ENCODE peak calls at places on chromosomes 11 and 22, in seven cellular contexts. N is sigmoid colon, M is ovary, P is GM23338, U is right atrium auricular region, R is transverse colon, K is hepatocyte. Q is an unnamed sample. For H3K27me3, the result is how much of the 10 kb centered on the place peaks cover.

GRCh38 chr11:21511835-21512440 is 680.9 kb upstream of the ANO5 start:
- DNase-seq in N (no peak), M (no peak), P (peak), U (no peak), R (peak), K (peak), Q (peak)

GRCh38 chr22:29726512-29727247 is 6.9 kb downstream of the CABP7 start:
- DNase-seq in N (no peak), M (no peak), P (no peak), U (no peak), R (no peak), K (no peak), Q (no peak)

GRCh38 chr11:2927851-2928604 is 1.2 kb downstream of the PHLDA2 start:
- DNase-seq in N (no peak), M (no peak), P (no peak), U (no peak), R (peak), K (no peak), Q (no peak)

GRCh38 chr11:9905562-9905961 is 241.7 kb downstream of the SWAP70 start:
- DNase-seq in N (no peak), M (no peak), P (peak), U (no peak), R (no peak), K (no peak), Q (no peak)

GRCh38 chr11:45402049-45402630 is 116.0 kb upstream of the SYT13 start:
- DNase-seq in N (no peak), M (no peak), P (no peak), U (no peak), R (no peak), K (no peak), Q (no peak)

GRCh38 chr11:67468056-67468455 is 995 bp downstream of the TMEM134 start:
- DNase-seq in N (no peak), M (peak), P (no peak), U (no peak), R (peak), K (peak), Q (no peak)

GRCh38 chr11:76947790-76948189 is 86.4 kb upstream of the B3GNT6 start:
- DNase-seq in N (no peak), M (no peak), P (no peak), U (no peak), R (no peak), K (no peak), Q (no peak)

GRCh38 chr11:123184531-123184930 is 10.5 kb downstream of the CLMP start:
- DNase-seq in N (no peak), M (no peak), P (no peak), U (no peak), R (no peak), K (no peak), Q (no peak)

GRCh38 chr11:65127473-65128181 is 5.5 kb downstream of the MRPL49 start:
- DNase-seq in N (peak), M (no peak), P (no peak), U (no peak), R (no peak), K (no peak), Q (no peak)
- H3K27ac ChIP-seq in N (no peak), M (no peak), P (no peak), U (no peak), R (no peak), K (no peak), Q (no peak)

DNA sequence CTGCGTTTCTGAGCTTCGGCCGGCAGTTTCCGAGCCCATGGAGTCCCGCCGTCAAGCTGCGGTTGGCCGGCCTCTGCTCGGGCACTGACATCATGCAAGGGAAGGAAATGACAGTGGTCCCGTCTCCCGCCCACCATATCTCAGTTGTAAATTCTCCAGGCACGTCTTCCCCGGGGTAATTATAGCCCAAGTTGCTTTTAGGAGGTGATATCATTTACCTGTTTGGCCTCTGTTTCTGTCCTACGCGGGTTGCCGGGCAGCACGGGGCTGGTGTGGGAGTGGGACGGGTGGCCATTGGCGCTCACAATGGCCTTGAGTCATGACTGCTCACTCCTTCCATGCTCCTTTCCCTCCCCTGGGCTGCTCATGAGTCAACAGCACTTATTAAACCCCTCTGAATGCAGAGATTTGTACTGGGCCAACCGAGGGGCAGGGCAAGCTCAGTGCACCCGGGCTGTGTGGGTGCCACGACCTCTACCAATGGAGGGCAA is 4.2 kb upstream of the ANO1 start:
- DNase-seq in N (peak), M (no peak), P (peak), U (peak), R (no peak), K (no peak), Q (peak)
- H3K27me3 ChIP-seq in N (under half), M (under half), P (half or more), U (under half), R (half or more), K (half or more), Q (under half)

GRCh38 chr11:130314184-130314748 is 451 bp downstream of the ZBTB44 start:
- DNase-seq in N (peak), M (peak), P (peak), U (no peak), R (peak), K (peak), Q (peak)

GRCh38 chr11:130318031-130318673 is 3.4 kb upstream of the ZBTB44 start:
- DNase-seq in N (no peak), M (no peak), P (no peak), U (no peak), R (no peak), K (no peak), Q (peak)

GRCh38 chr11:130314749-130315285 is at the start of gene ZBTB44:
- DNase-seq in N (peak), M (peak), P (peak), U (peak), R (peak), K (peak), Q (peak)

GRCh38 chr11:130313383-130314183 is 1.1 kb downstream of the ZBTB44 start:
- DNase-seq in N (no peak), M (no peak), P (peak), U (no peak), R (no peak), K (no peak), Q (no peak)

DNA sequence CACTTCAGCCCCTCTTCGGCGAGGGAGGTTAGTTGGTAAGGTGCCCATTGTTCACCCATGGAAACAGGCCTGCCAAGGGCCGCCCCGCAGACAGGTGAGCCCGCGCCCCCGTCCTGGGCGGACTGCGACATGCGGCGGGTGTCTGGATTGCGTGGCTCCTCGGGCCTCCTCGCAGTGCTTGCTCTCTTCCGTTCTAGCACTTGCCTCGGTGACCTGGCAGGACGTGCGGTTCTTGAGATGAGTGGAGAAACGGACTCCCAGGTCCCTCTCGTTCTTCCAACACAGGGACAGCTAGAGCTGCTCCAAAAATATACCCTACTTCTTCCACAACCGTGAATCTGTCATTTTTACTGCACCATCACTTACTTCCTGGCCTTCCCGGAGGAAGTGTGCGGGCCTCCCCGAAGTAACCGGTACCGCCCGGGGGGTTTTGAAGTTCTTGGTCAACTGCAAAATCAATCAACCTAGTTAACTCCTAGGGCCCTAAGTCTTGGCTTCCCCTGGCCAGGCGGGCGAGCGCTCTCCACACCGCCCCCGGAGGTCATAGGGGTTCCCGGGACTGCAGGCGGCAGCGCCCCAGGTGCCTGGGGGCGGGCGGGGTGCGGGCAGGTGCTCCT is 745 bp upstream of the ZBTB44 start:
- DNase-seq in N (peak), M (peak), P (peak), U (no peak), R (peak), K (peak), Q (no peak)
- H3K27ac ChIP-seq in N (peak), M (no peak), P (peak), U (peak), R (peak), K (peak), Q (peak)

GRCh38 chr11:30155428-30155827 is 75.4 kb upstream of the FSHB start:
- DNase-seq in N (no peak), M (no peak), P (no peak), U (no peak), R (no peak), K (no peak), Q (no peak)

GRCh38 chr11:30150425-30150824 is 80.4 kb upstream of the FSHB start:
- DNase-seq in N (no peak), M (no peak), P (no peak), U (no peak), R (no peak), K (no peak), Q (no peak)

GRCh38 chr11:30153008-30153407 is 77.8 kb upstream of the FSHB start:
- DNase-seq in N (no peak), M (no peak), P (no peak), U (no peak), R (no peak), K (no peak), Q (no peak)

GRCh38 chr11:30147293-30147692 is 83.5 kb upstream of the FSHB start:
- DNase-seq in N (no peak), M (no peak), P (peak), U (no peak), R (no peak), K (no peak), Q (peak)

GRCh38 chr11:30149998-30150397 is 80.8 kb upstream of the FSHB start:
- DNase-seq in N (no peak), M (no peak), P (no peak), U (no peak), R (no peak), K (no peak), Q (no peak)
- H3K27me3 ChIP-seq in N (under half), M (under half), P (under half), U (under half), R (under half), K (under half), Q (under half)

GRCh38 chr11:18235935-18236334 is 667 bp downstream of the SAA4 start:
- DNase-seq in N (no peak), M (no peak), P (no peak), U (no peak), R (no peak), K (no peak), Q (no peak)
- H3K27ac ChIP-seq in N (no peak), M (no peak), P (no peak), U (no peak), R (no peak), K (no peak), Q (no peak)

GRCh38 chr22:37258005-37258790 is 14.1 kb upstream of the RAC2 start:
- DNase-seq in N (no peak), M (no peak), P (peak), U (no peak), R (no peak), K (no peak), Q (no peak)
- H3K27me3 ChIP-seq in N (under half), M (under half), P (under half), U (under half), R (half or more), K (under half), Q (under half)

Q was measured in WERI-Rb-1.